ENCODE peak calls at places on chromosomes 7 and 10, in four cellular contexts. K is tibial nerve, L is left lung, F is MM.1S. D is an unnamed sample.
A peak's percentile ranks its signal among the peaks of the same experiment; 100 is the strongest.

GRCh38 chr10:16612148-16612742 is 90.6 kb upstream of the C1QL3 start:
- DNase-seq in K (no peak), L (no peak), F (peak; percentile 63), D (no peak)

GRCh38 chr7:43693687-43694398 is 35.5 kb downstream of the COA1 start:
- DNase-seq in K (no peak), L (no peak), F (no peak), D (no peak)

GRCh38 chr10:84214612-84215235 is 10.6 kb downstream of the LRIT2 start:
- DNase-seq in K (no peak), L (no peak), F (peak; percentile 51), D (no peak)

GRCh38 chr7:23471090-23471859 is 984 bp upstream of the IGF2BP3 start:
- DNase-seq in K (no peak), L (no peak), F (no peak), D (no peak)

GRCh38 chr7:28230273-28230672 is 49.7 kb upstream of the JAZF1 start:
- DNase-seq in K (no peak), L (no peak), F (no peak), D (no peak)

GRCh38 chr10:16401416-16401815 is 35.4 kb upstream of the PTER start:
- DNase-seq in K (no peak), L (no peak), F (no peak), D (no peak)

GRCh38 chr10:110365356-110366143 is 60.8 kb upstream of the SMNDC1 start:
- DNase-seq in K (no peak), L (no peak), F (no peak), D (no peak)

GRCh38 chr7:150685219-150686029 is at the start of gene GIMAP2:
- DNase-seq in K (no peak), L (no peak), F (peak; percentile 93), D (peak; percentile 60)

GRCh38 chr10:12448729-12449391 is 99.5 kb downstream of the CAMK1D start:
- DNase-seq in K (peak; percentile 33), L (peak; percentile 43), F (peak; percentile 73), D (no peak)

GRCh38 chr10:124648738-124649137 is 95.4 kb downstream of the FAM53B start:
- DNase-seq in K (peak; percentile 38), L (peak; percentile 77), F (peak; percentile 91), D (no peak)

GRCh38 chr10:101773923-101774588 is 1.9 kb downstream of the FGF8 start:
- DNase-seq in K (no peak), L (no peak), F (no peak), D (no peak)

GRCh38 chr10:3549118-3549517 is 235.9 kb downstream of the KLF6 start:
- DNase-seq in K (no peak), L (no peak), F (no peak), D (no peak)

GRCh38 chr10:68471063-68471585 is 649 bp downstream of the DNA2 start:
- DNase-seq in K (no peak), L (no peak), F (no peak), D (no peak)

GRCh38 chr10:22648547-22648961 is 65.8 kb downstream of the PIP4K2A start:
- DNase-seq in K (no peak), L (no peak), F (no peak), D (no peak)

GRCh38 chr7:55472928-55473725 is 99.2 kb downstream of the VOPP1 start:
- DNase-seq in K (no peak), L (peak; percentile 13), F (no peak), D (no peak)

GRCh38 chr7:135169141-135169935 is 1.2 kb downstream of the CYREN start:
- DNase-seq in K (no peak), L (peak; percentile 73), F (peak; percentile 93), D (peak; percentile 66)

GRCh38 chr7:104552102-104552501 is 223.7 kb downstream of the LHFPL3 start:
- DNase-seq in K (peak; percentile 43), L (peak; percentile 35), F (peak; percentile 65), D (no peak)

GRCh38 chr10:78852447-78852846 is 216.3 kb upstream of the ZMIZ1 start:
- DNase-seq in K (no peak), L (no peak), F (no peak), D (no peak)

GRCh38 chr10:11272915-11273389 is 255.3 kb downstream of the CELF2 start:
- DNase-seq in K (no peak), L (no peak), F (no peak), D (no peak)

GRCh38 chr10:77907900-77908717 is 18.4 kb downstream of the DLG5 start:
- DNase-seq in K (no peak), L (no peak), F (no peak), D (no peak)

GRCh38 chr10:105950410-105950809 is 1214.1 kb downstream of the SORCS1 start:
- DNase-seq in K (peak; percentile 47), L (no peak), F (peak; percentile 56), D (no peak)

GRCh38 chr10:49152037-49152436 is 18.2 kb upstream of the FAM170B start:
- DNase-seq in K (no peak), L (no peak), F (no peak), D (no peak)

GRCh38 chr7:150388709-150389531 is 9.8 kb downstream of the ZNF775 start:
- DNase-seq in K (peak; percentile 23), L (peak; percentile 68), F (no peak), D (peak; percentile 73)

GRCh38 chr7:41328544-41328943 is 374.3 kb downstream of the INHBA start:
- DNase-seq in K (no peak), L (no peak), F (no peak), D (no peak)

GRCh38 chr7:100493476-100494264 is 9.9 kb downstream of the NYAP1 start:
- DNase-seq in K (no peak), L (no peak), F (peak; percentile 37), D (peak; percentile 75)

GRCh38 chr7:132575987-132576722 is at the start of gene PLXNA4:
- DNase-seq in K (no peak), L (no peak), F (no peak), D (no peak)
- TF ChIP-seq CTCF in K (no peak), L (no peak), F (no peak), D (no peak)

DNA sequence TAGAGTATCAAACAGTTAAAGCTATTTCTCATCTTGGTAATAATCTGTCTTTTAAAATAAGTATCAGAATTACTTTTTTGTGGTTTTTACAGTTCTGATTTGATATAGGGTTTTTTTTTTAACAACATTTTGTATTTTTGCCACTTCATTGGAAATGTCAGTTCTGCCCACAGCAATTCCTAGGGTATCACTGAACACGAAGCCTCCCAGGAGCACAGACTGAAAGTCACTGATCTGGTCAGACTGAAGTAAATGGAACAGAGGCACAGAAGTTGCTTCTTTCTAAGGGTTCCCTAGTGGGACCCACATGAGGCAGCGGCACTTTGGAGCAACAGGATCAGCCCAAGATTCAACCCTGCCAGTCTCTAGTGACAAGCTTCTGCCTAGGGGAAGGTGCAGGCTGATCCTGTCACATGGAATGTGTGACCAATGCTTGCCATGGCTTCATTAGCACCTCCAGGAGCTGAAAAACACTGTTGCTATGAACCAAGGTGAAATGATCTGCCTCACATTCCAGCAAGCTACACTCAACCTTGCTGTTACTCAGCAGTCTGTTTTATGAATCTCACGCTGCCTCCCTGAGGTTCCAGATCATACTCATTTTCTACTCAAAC is 273.4 kb upstream of the CSTF2T start:
- DNase-seq in K (no peak), L (no peak), F (no peak), D (no peak)
- H3K27ac ChIP-seq in K (no peak overlapping the region), L (no peak overlapping the region), F (no peak overlapping the region), D (no peak overlapping the region)

DNA sequence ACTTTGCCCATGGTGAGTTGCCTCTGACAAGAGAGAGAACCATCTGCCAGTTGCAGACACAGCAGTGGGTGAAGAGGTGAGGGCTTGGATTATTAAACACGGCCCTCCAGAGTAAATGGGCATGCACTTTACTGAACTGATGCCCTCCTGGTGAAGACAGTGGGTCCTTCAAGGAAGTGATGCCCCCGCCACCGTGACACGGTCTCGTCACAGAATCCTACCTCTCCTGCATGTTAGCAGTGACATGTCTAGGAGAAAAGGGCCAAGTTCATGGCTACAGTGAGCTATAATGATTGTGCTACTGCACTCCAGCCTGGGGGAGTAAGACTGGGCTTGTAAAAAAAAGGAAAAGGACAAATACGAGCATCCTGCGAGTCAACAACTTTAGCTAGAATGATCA is 2.4 kb downstream of the BNIP3 start:
- DNase-seq in K (no peak), L (no peak), F (no peak), D (no peak)
- H3K4me1 ChIP-seq in K (peaks cover 12% of the 10 kb centered on the region), L (peaks cover 34% of the 10 kb centered on the region), F (no peaks in the 10 kb centered on the region), D (no peaks in the 10 kb centered on the region)

GRCh38 chr10:87818505-87819273 is 663 bp upstream of the ATAD1 start:
- DNase-seq in K (peak; percentile 5), L (peak; percentile 54), F (peak; percentile 60), D (no peak)
- TF ChIP-seq CTCF in K (no peak), L (no peak), F (peak; percentile 23), D (peak; percentile 7)

DNA sequence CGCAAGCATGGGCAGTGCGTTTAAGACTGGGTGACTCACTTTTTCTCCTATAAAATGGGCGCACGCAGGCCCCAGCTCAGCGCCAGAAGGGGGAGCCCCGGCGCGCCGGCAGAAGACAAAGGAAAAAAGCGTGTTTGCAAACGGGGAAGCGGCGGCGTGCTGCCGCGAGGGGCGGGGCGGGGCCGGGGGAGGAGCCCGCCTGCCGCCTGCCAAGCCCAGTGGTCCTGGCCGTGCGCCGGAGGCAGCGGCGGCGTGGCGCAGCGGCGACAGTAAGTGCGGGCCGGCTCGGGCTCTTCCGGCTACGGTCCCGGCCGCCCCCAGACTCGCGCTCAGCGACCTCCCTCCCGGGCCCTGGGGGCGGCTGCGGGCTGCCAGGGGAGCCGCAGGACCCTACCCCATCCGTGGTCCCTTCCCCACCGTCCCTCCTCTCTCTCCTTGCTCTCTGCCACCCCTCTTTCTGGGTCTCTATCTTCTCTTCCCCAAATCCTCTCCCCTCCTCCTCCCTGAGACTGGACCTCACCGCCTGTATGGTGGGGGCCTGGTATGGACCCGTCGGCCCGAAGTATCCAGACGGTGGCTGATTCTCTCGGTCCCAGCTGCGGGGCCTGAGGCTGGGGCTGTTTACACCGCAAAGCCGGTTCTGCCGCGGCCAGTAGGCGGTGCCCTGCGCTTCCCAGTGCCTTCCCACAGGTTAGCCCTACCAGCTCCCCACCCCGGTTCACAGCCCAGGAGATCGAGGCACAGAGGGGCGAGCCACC is at the start of gene SLC29A3:
- DNase-seq in K (peak; percentile 60), L (peak; percentile 87), F (peak; percentile 83), D (peak; percentile 86)
- H3K27ac ChIP-seq in K (peak within 1 kb of the TSS; percentile 91), L (peak within 1 kb of the TSS; percentile 73), F (no peak within 1 kb of the TSS), D (peak within 1 kb of the TSS; percentile 89)

GRCh38 chr7:30301751-30302150 is 17.4 kb downstream of the ZNRF2 start:
- DNase-seq in K (no peak), L (no peak), F (no peak), D (no peak)

GRCh38 chr7:30303312-30304039 is 19.1 kb downstream of the ZNRF2 start:
- DNase-seq in K (no peak), L (no peak), F (no peak), D (no peak)

GRCh38 chr7:30304177-30304884 is 19.9 kb downstream of the ZNRF2 start:
- DNase-seq in K (no peak), L (no peak), F (no peak), D (no peak)

GRCh38 chr7:30306977-30307376 is 22.6 kb downstream of the ZNRF2 start:
- DNase-seq in K (no peak), L (no peak), F (no peak), D (no peak)

DNA sequence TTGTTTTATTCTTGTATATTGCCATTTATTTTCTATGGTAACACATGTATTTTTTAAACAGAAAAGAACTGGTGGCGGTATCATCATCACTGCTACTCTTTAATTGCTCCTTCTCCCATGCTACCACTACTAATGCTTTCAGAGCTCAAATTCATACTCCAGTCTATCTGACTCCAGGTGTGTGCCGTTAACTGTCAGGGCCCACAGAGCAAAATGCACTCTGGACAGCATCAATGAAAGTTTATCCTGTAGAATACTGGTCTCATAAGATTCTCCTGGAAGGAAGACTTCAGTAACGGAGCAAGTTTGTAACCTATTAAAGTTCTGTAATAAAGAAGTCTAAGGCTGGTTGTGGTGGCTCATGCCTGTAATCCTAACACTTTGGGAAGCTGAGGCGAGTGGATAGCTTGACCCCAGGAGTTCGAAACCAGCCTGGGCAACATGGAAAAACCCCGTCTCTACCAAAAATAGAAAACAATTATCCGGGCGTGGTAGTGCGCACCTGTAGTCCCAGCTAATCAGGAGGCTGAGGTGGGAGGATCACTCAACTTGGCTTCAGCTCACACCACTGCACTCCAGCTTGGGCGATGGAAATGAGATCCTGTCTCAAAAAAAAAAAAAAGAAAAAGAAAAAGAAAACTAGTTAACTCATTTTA is 18.4 kb downstream of the ZNRF2 start:
- DNase-seq in K (no peak), L (no peak), F (no peak), D (no peak)
- H3K4me1 ChIP-seq in K (peaks cover 17% of the 10 kb centered on the region), L (peaks cover 12% of the 10 kb centered on the region), F (peaks cover 15% of the 10 kb centered on the region), D (no peaks in the 10 kb centered on the region)

D was measured in Peyer's patch.